ENCODE peak calls at places on chromosomes 2 and 18, in four cellular contexts. U is CD8-positive, alpha-beta T cell; Y is A549; W is OCI-LY7. D is an unnamed sample.
A peak's percentile ranks its signal among the peaks of the same experiment; 100 is the strongest.

GRCh38 chr2:224008702-224009261 is 30.3 kb downstream of the SERPINE2 start:
- DNase-seq in U (no peak), Y (no peak), W (no peak), D (peak; percentile 71)

GRCh38 chr2:188151670-188152069 is 140.0 kb upstream of the GULP1 start:
- DNase-seq in U (no peak), Y (no peak), W (no peak), D (no peak)

GRCh38 chr18:10440874-10441273 is 13.6 kb upstream of the APCDD1 start:
- DNase-seq in U (no peak), Y (no peak), W (no peak), D (no peak)

GRCh38 chr2:37083873-37084792 is at the start of the genes GPATCH11 and HEATR5B:
- DNase-seq in U (peak; percentile 92), Y (peak; percentile 99), W (peak; percentile 97), D (peak; percentile 96)

GRCh38 chr18:58541789-58542425 is 87.0 kb downstream of the ALPK2 start:
- DNase-seq in U (peak; percentile 10), Y (peak; percentile 67), W (no peak), D (no peak)

GRCh38 chr2:127515383-127515915 is 10.8 kb downstream of the IWS1 start:
- DNase-seq in U (no peak), Y (no peak), W (no peak), D (no peak)

GRCh38 chr2:28423856-28424605 is 31.4 kb downstream of the FOSL2 start:
- DNase-seq in U (peak; percentile 61), Y (no peak), W (peak; percentile 11), D (no peak)

GRCh38 chr18:8750954-8751415 is 45.6 kb downstream of the MTCL1 start:
- DNase-seq in U (no peak), Y (no peak), W (no peak), D (peak; percentile 23)

GRCh38 chr18:13366977-13367892 is 148.7 kb downstream of the LDLRAD4 start:
- DNase-seq in U (no peak), Y (no peak), W (no peak), D (no peak)

GRCh38 chr2:6968319-6969100 is 51.3 kb downstream of the RNF144A start:
- DNase-seq in U (no peak), Y (no peak), W (no peak), D (peak; percentile 39)

GRCh38 chr2:105125428-105125827 is 87.6 kb downstream of the MRPS9 start:
- DNase-seq in U (no peak), Y (no peak), W (peak; percentile 6), D (no peak)

GRCh38 chr2:182559623-182560022 is 132.8 kb upstream of the PDE1A start:
- DNase-seq in U (no peak), Y (no peak), W (no peak), D (no peak)

GRCh38 chr2:30679416-30680088 is 127.7 kb downstream of the CAPN13 start:
- DNase-seq in U (no peak), Y (no peak), W (no peak), D (no peak)

GRCh38 chr2:42569883-42570282 is 1.5 kb downstream of the MTA3 start:
- DNase-seq in U (no peak), Y (no peak), W (peak; percentile 32), D (no peak)

GRCh38 chr18:43159091-43159490 is 43.6 kb upstream of the RIT2 start:
- DNase-seq in U (no peak), Y (no peak), W (no peak), D (peak; percentile 33)

GRCh38 chr2:96408631-96409542 is 73.3 kb downstream of the NCAPH start:
- DNase-seq in U (no peak), Y (no peak), W (peak; percentile 10), D (no peak)

GRCh38 chr18:5197032-5197434 is at the start of gene AKAIN1:
- DNase-seq in U (peak; percentile 19), Y (peak; percentile 0), W (no peak), D (peak; percentile 3)

GRCh38 chr2:109242222-109242653 is 113.2 kb downstream of the SH3RF3 start:
- DNase-seq in U (no peak), Y (no peak), W (no peak), D (no peak)

GRCh38 chr2:72363406-72363805 is 215.7 kb upstream of the CYP26B1 start:
- DNase-seq in U (no peak), Y (no peak), W (no peak), D (no peak)

GRCh38 chr2:217934321-217935131 is 68.3 kb downstream of the TNS1 start:
- DNase-seq in U (no peak), Y (peak; percentile 55), W (no peak), D (no peak)

GRCh38 chr18:69906765-69907164 is 40.9 kb downstream of the CD226 start:
- DNase-seq in U (no peak), Y (no peak), W (no peak), D (no peak)

GRCh38 chr2:11709293-11709692 is 37.1 kb upstream of the LPIN1 start:
- DNase-seq in U (no peak), Y (no peak), W (no peak), D (no peak)

GRCh38 chr2:73260338-73260984 is 23.8 kb downstream of the FBXO41 start:
- DNase-seq in U (no peak), Y (peak; percentile 84), W (peak; percentile 48), D (peak; percentile 54)

GRCh38 chr2:28976584-28976983 is 4.5 kb upstream of the TOGARAM2 start:
- DNase-seq in U (no peak), Y (no peak), W (no peak), D (no peak)

GRCh38 chr2:23427976-23428375 is 43.0 kb downstream of the KLHL29 start:
- DNase-seq in U (no peak), Y (no peak), W (no peak), D (no peak)

GRCh38 chr2:145407-145806 is 99.1 kb upstream of the FAM110C start:
- DNase-seq in U (no peak), Y (no peak), W (no peak), D (no peak)

GRCh38 chr2:121650554-121650930 is 1.3 kb upstream of the CLASP1 start:
- DNase-seq in U (peak; percentile 9), Y (no peak), W (peak; percentile 63), D (no peak)

GRCh38 chr2:41886757-41887156 is 161.1 kb upstream of the PKDCC start:
- DNase-seq in U (no peak), Y (no peak), W (no peak), D (no peak)

GRCh38 chr2:223973606-223974005 is 16.3 kb downstream of the MRPL44 start:
- DNase-seq in U (no peak), Y (no peak), W (no peak), D (no peak)

GRCh38 chr18:30081122-30081521 is 961.4 kb downstream of the DSC3 start:
- DNase-seq in U (no peak), Y (no peak), W (no peak), D (no peak)

GRCh38 chr18:77017355-77017754 is 115.2 kb downstream of the MBP start:
- DNase-seq in U (no peak), Y (no peak), W (no peak), D (no peak)
- H3K4me1 ChIP-seq in U (no peaks in the 10 kb centered on the region), Y (no peaks in the 10 kb centered on the region), W (no peaks in the 10 kb centered on the region), D (no peaks in the 10 kb centered on the region)

GRCh38 chr18:48750485-48751175 is 200.1 kb downstream of the SMAD7 start:
- DNase-seq in U (no peak), Y (no peak), W (no peak), D (no peak)

GRCh38 chr18:48752478-48752877 is 198.3 kb downstream of the SMAD7 start:
- DNase-seq in U (no peak), Y (no peak), W (no peak), D (peak; percentile 41)

GRCh38 chr18:48752928-48753327 is 197.8 kb downstream of the SMAD7 start:
- DNase-seq in U (no peak), Y (no peak), W (no peak), D (no peak)

GRCh38 chr18:48751727-48752468 is 198.9 kb downstream of the SMAD7 start:
- DNase-seq in U (no peak), Y (no peak), W (no peak), D (peak; percentile 70)

GRCh38 chr18:48749768-48750167 is 201.0 kb downstream of the SMAD7 start:
- DNase-seq in U (no peak), Y (no peak), W (no peak), D (no peak)
- TF ChIP-seq CTCF in U (no peak), Y (no peak), W (no peak), D (no peak)

GRCh38 chr2:191318037-191318728 is 73.0 kb downstream of the MYO1B start:
- DNase-seq in U (no peak), Y (no peak), W (no peak), D (no peak)

GRCh38 chr2:191319181-191319580 is 74.0 kb downstream of the MYO1B start:
- DNase-seq in U (no peak), Y (no peak), W (no peak), D (no peak)

GRCh38 chr2:191320881-191321280 is 75.7 kb downstream of the MYO1B start:
- DNase-seq in U (no peak), Y (no peak), W (no peak), D (no peak)

GRCh38 chr2:191316246-191316645 is 71.0 kb downstream of the MYO1B start:
- DNase-seq in U (no peak), Y (no peak), W (no peak), D (no peak)

GRCh38 chr2:191318729-191319078 is 73.5 kb downstream of the MYO1B start:
- DNase-seq in U (no peak), Y (peak; percentile 13), W (no peak), D (peak; percentile 39)
- H3K4me3 ChIP-seq in U (no peak overlapping the region), Y (no peak overlapping the region), W (no peak overlapping the region), D (no peak overlapping the region)

GRCh38 chr2:98727369-98727749 is 3.6 kb downstream of the MGAT4A start:
- DNase-seq in U (no peak), Y (no peak), W (no peak), D (no peak)
- H3K4me1 ChIP-seq in U (peaks cover 51% of the 10 kb centered on the region), Y (peaks cover 5% of the 10 kb centered on the region), W (peaks cover 38% of the 10 kb centered on the region), D (no peaks in the 10 kb centered on the region)